ENCODE peak calls at places on chromosomes 2 and 18, in five cellular contexts. H is posterior cingulate gyrus, D is right cardiac atrium, Y is endothelial cell, N is NB4. K is an unnamed sample.

GRCh38 chr2:177334940-177335543 is 57.5 kb upstream of the AGPS start:
- DNase-seq in H (no peak), D (no peak), Y (no peak), N (peak; percentile 62), K (no peak)

GRCh38 chr18:57220485-57220884 is 73.6 kb downstream of the BOD1L2 start:
- DNase-seq in H (no peak), D (no peak), Y (no peak), N (no peak), K (no peak)

GRCh38 chr18:48766487-48766886 is 184.3 kb downstream of the SMAD7 start:
- DNase-seq in H (no peak), D (peak; percentile 16), Y (no peak), N (no peak), K (no peak)

GRCh38 chr2:28681216-28681981 is 70.2 kb upstream of the PPP1CB start:
- DNase-seq in H (no peak), D (no peak), Y (no peak), N (no peak), K (no peak)

GRCh38 chr2:131040661-131041401 is 52.4 kb downstream of the FAM168B start:
- DNase-seq in H (no peak), D (no peak), Y (no peak), N (peak; percentile 27), K (no peak)

GRCh38 chr2:173231042-173231441 is 123.6 kb upstream of the CDCA7 start:
- DNase-seq in H (no peak), D (no peak), Y (no peak), N (no peak), K (no peak)

GRCh38 chr2:30675758-30676157 is 131.5 kb downstream of the CAPN13 start:
- DNase-seq in H (no peak), D (no peak), Y (no peak), N (no peak), K (no peak)

GRCh38 chr2:20487392-20488135 is 40.7 kb downstream of the RHOB start:
- DNase-seq in H (no peak), D (no peak), Y (no peak), N (no peak), K (no peak)

GRCh38 chr2:219174801-219175200 is 1.9 kb downstream of the CNPPD1 start:
- DNase-seq in H (no peak), D (no peak), Y (no peak), N (no peak), K (no peak)

GRCh38 chr18:73948497-73948896 is 199.1 kb downstream of the FBXO15 start:
- DNase-seq in H (no peak), D (no peak), Y (no peak), N (no peak), K (no peak)

GRCh38 chr2:208937521-208937920 is 486.3 kb upstream of the MAP2 start:
- DNase-seq in H (no peak), D (no peak), Y (no peak), N (no peak), K (no peak)

GRCh38 chr2:178109813-178110212 is 2.4 kb upstream of the RBM45 start:
- DNase-seq in H (no peak), D (no peak), Y (no peak), N (peak; percentile 64), K (no peak)